ENCODE peak calls at places on chromosomes 4 and X, in eight cellular contexts. P is MM.1S, D is heart left ventricle, A is ovary, I is colonic mucosa, S is mesendoderm, H is suprapubic skin, V is heart right ventricle. G is an unnamed sample. For H3K4me1, the result is how much of the 10 kb centered on the place peaks cover.

GRCh38 chr4:153643406-153644016 is 40.6 kb upstream of the TLR2 start:
- DNase-seq in P (peak), D (no peak), A (no peak), I (no peak), S (peak), H (no peak), V (no peak), G (no peak)

GRCh38 chr4:86497131-86497530 is 97.0 kb upstream of the PTPN13 start:
- DNase-seq in P (no peak), D (no peak), A (no peak), I (no peak), S (no peak), H (no peak), V (no peak), G (peak)

GRCh38 chr4:146643812-146644401 is 5.2 kb downstream of the POU4F2 start:
- DNase-seq in P (peak), D (no peak), A (no peak), I (no peak), S (peak), H (no peak), V (no peak), G (no peak)

GRCh38 chr4:179595671-179596410 is 2153.6 kb upstream of the AGA start:
- DNase-seq in P (no peak), D (no peak), A (no peak), I (no peak), S (no peak), H (no peak), V (no peak), G (peak)

GRCh38 chrX:55907968-55908607 is 190.5 kb downstream of the RRAGB start:
- DNase-seq in P (peak), D (peak), A (peak), I (peak), S (peak), H (no peak), V (peak), G (no peak)

GRCh38 chr4:185965456-185966384 is 103.2 kb upstream of the TLR3 start:
- DNase-seq in P (peak), D (no peak), A (no peak), I (no peak), S (no peak), H (no peak), V (peak), G (no peak)

GRCh38 chr4:3192827-3193226 is 56.1 kb upstream of the MSANTD1 start:
- DNase-seq in P (no peak), D (no peak), A (no peak), I (no peak), S (no peak), H (no peak), V (no peak), G (no peak)

GRCh38 chr4:152364883-152365282 is 171.0 kb downstream of the FBXW7 start:
- DNase-seq in P (no peak), D (no peak), A (no peak), I (no peak), S (no peak), H (no peak), V (no peak), G (no peak)

GRCh38 chr4:142567199-142567598 is 278.9 kb downstream of the INPP4B start:
- DNase-seq in P (no peak), D (no peak), A (no peak), I (no peak), S (peak), H (no peak), V (no peak), G (peak)

GRCh38 chrX:110924871-110925270 is 129.3 kb upstream of the CHRDL1 start:
- DNase-seq in P (no peak), D (no peak), A (no peak), I (no peak), S (no peak), H (no peak), V (no peak), G (no peak)

GRCh38 chrX:11412715-11413623 is 119.8 kb downstream of the AMELX start:
- DNase-seq in P (no peak), D (no peak), A (no peak), I (no peak), S (no peak), H (no peak), V (no peak), G (no peak)

GRCh38 chrX:118315529-118315928 is 30.4 kb upstream of the WDR44 start:
- DNase-seq in P (no peak), D (no peak), A (no peak), I (no peak), S (no peak), H (no peak), V (no peak), G (peak)

GRCh38 chrX:64842492-64842891 is 133.8 kb downstream of the ZC4H2 start:
- DNase-seq in P (peak), D (no peak), A (no peak), I (no peak), S (no peak), H (no peak), V (no peak), G (no peak)

GRCh38 chr4:37891221-37892159 is 606 bp downstream of the TBC1D1 start:
- DNase-seq in P (peak), D (peak), A (peak), I (peak), S (peak), H (no peak), V (peak), G (no peak)

GRCh38 chr4:74158561-74159396 is 861 bp downstream of the MTHFD2L start:
- DNase-seq in P (no peak), D (no peak), A (no peak), I (no peak), S (peak), H (no peak), V (no peak), G (no peak)

GRCh38 chr4:150045410-150045809 is 32.8 kb upstream of the DCLK2 start:
- DNase-seq in P (no peak), D (no peak), A (no peak), I (no peak), S (peak), H (no peak), V (no peak), G (no peak)

GRCh38 chr4:119300388-119301131 is 21.4 kb downstream of the FABP2 start:
- DNase-seq in P (peak), D (peak), A (peak), I (peak), S (peak), H (peak), V (peak), G (peak)

GRCh38 chr4:143358923-143359694 is 22.4 kb downstream of the GAB1 start:
- DNase-seq in P (peak), D (no peak), A (no peak), I (peak), S (no peak), H (no peak), V (no peak), G (peak)

GRCh38 chr4:21544410-21544809 is 404.2 kb downstream of the KCNIP4 start:
- DNase-seq in P (no peak), D (no peak), A (no peak), I (no peak), S (peak), H (no peak), V (no peak), G (no peak)

GRCh38 chr4:26583538-26583864 is 383 bp upstream of the TBC1D19 start:
- DNase-seq in P (no peak), D (no peak), A (no peak), I (no peak), S (no peak), H (no peak), V (no peak), G (peak)

GRCh38 chrX:75061701-75062100 is 94.4 kb downstream of the ABCB7 start:
- DNase-seq in P (no peak), D (no peak), A (no peak), I (no peak), S (peak), H (no peak), V (no peak), G (peak)

GRCh38 chrX:12988797-12989196 is 13.9 kb downstream of the TMSB4X start:
- DNase-seq in P (no peak), D (no peak), A (no peak), I (no peak), S (no peak), H (no peak), V (no peak), G (no peak)
- H3K4me1 ChIP-seq in P (under half), D (under half), A (under half), I (under half), S (under half), H (under half), V (under half), G (under half)

GRCh38 chrX:13258052-13258444 is 61.8 kb downstream of the ATXN3L start:
- DNase-seq in P (no peak), D (no peak), A (no peak), I (no peak), S (no peak), H (no peak), V (no peak), G (no peak)

GRCh38 chrX:13256562-13256961 is 63.3 kb downstream of the ATXN3L start:
- DNase-seq in P (peak), D (no peak), A (no peak), I (no peak), S (no peak), H (no peak), V (no peak), G (no peak)

GRCh38 chrX:13258725-13259124 is 61.1 kb downstream of the ATXN3L start:
- DNase-seq in P (no peak), D (no peak), A (no peak), I (no peak), S (no peak), H (no peak), V (no peak), G (no peak)

GRCh38 chrX:13254870-13255269 is 65.0 kb downstream of the ATXN3L start:
- DNase-seq in P (no peak), D (no peak), A (no peak), I (no peak), S (no peak), H (no peak), V (no peak), G (no peak)

DNA sequence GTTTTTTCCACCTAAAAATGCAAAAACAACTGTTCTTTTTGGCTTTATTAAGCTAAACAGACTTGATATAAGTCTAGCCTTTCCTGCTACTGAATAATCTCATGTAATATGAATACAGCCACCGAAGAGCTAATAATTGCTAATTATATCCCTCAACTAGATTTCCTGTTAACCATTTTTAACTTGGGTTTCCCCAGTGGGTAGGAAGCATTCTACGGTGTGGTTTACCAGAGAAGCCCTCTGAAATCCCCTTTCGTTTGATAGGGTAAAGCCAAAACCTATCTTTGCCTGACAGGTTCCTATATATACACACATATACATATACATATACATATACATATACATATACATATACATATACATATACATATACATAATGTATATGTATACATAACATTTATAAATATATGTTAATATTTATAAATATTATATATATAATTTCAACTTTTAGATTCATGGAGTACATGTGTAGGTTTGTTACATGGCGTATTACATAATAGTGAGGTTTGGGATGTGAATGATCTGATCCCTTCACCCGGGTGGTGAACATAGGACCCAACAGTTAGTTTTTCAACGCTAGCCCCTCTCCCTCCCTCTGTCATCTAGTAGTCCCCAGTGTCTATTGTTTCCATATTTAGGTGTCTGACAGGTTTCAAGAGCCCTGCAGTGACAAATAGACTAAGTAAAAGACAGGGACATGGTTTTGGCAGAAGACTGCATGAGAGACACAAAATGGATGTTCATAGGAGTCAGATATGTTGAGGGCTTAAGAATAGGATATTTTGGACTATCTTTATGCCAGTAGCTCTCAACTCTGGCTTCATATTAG is 62.4 kb downstream of the ATXN3L start:
- DNase-seq in P (peak), D (no peak), A (no peak), I (no peak), S (no peak), H (no peak), V (no peak), G (no peak)
- H3K4me1 ChIP-seq in P (under half), D (under half), A (under half), I (under half), S (under half), H (under half), V (under half), G (under half)

GRCh38 chrX:152845618-152846240 is 14.9 kb downstream of the NSDHL start:
- DNase-seq in P (no peak), D (no peak), A (no peak), I (no peak), S (no peak), H (no peak), V (no peak), G (no peak)
- H3K4me1 ChIP-seq in P (under half), D (under half), A (under half), I (under half), S (under half), H (under half), V (under half), G (under half)

GRCh38 chrX:19756577-19757131 is 130.7 kb downstream of the SH3KBP1 start:
- DNase-seq in P (no peak), D (no peak), A (no peak), I (no peak), S (no peak), H (no peak), V (no peak), G (no peak)
- H3K4me1 ChIP-seq in P (under half), D (under half), A (under half), I (under half), S (under half), H (under half), V (under half), G (under half)

GRCh38 chr4:89723096-89723495 is 113.9 kb downstream of the SNCA start:
- DNase-seq in P (no peak), D (no peak), A (no peak), I (no peak), S (no peak), H (no peak), V (no peak), G (no peak)
- H3K4me1 ChIP-seq in P (under half), D (under half), A (under half), I (under half), S (under half), H (under half), V (under half), G (under half)